ENCODE peak calls at places on chromosome 1, in four cellular contexts. T is GOT3, J is AML-193, Q is sigmoid colon. S is an unnamed sample.

GRCh38 chr1:21587602-21587953 is 78.4 kb downstream of the ALPL start:
- DNase-seq in T (no peak), Q (no peak), J (no peak), S (no peak)

GRCh38 chr1:206502813-206503212 is 4.5 kb upstream of the RASSF5 start:
- DNase-seq in Q (no peak), J (no peak), T (no peak), S (no peak)

GRCh38 chr1:103191327-103191726 is 83.0 kb upstream of the COL11A1 start:
- DNase-seq in J (no peak), Q (no peak), T (no peak), S (no peak)

GRCh38 chr1:40477680-40478057 is 579 bp downstream of the ZFP69 start:
- DNase-seq in Q (no peak), T (no peak), J (peak; percentile 22), S (no peak)

GRCh38 chr1:44377925-44378784 is 23.1 kb upstream of the ERI3 start:
- DNase-seq in Q (no peak), J (peak; percentile 38), T (peak; percentile 6), S (peak; percentile 87)

GRCh38 chr1:16151200-16151708 is 4.6 kb downstream of the EPHA2 start:
- DNase-seq in Q (no peak), J (no peak), T (no peak), S (peak; percentile 32)

GRCh38 chr1:234069760-234070159 is 165.3 kb downstream of the SLC35F3 start:
- DNase-seq in J (no peak), Q (no peak), T (no peak), S (no peak)

GRCh38 chr1:117613969-117614865 is 8.4 kb downstream of the TENT5C start:
- DNase-seq in T (no peak), J (no peak), Q (no peak), S (no peak)

GRCh38 chr1:210855440-210855839 is 278.5 kb downstream of the KCNH1 start:
- DNase-seq in J (no peak), Q (no peak), T (no peak), S (no peak)

GRCh38 chr1:98662354-98662665 is 789 bp downstream of the SNX7 start:
- DNase-seq in J (no peak), T (no peak), Q (no peak), S (no peak)